ENCODE peak calls at places on chromosome 4, in four cellular contexts. One of them, this sample, is unnamed.

GRCh38 chr4:1603413-1604135 is 80.5 kb downstream of the FAM53A start:
- DNase-seq in sigmoid colon: peak; percentile 48
- DNase-seq in lower leg skin: no peak
- DNase-seq in A549: no peak
- DNase-seq in this sample: no peak

GRCh38 chr4:7892212-7893019 is 47.2 kb downstream of the AFAP1 start:
- DNase-seq in sigmoid colon: no peak
- DNase-seq in lower leg skin: no peak
- DNase-seq in A549: no peak
- DNase-seq in this sample: no peak

GRCh38 chr4:13656569-13656988 is 29.1 kb upstream of the BOD1L1 start:
- DNase-seq in sigmoid colon: peak; percentile 66
- DNase-seq in lower leg skin: peak; percentile 22
- DNase-seq in A549: peak; percentile 20
- DNase-seq in this sample: peak; percentile 31

GRCh38 chr4:41329361-41329760 is 72.6 kb downstream of the UCHL1 start:
- DNase-seq in sigmoid colon: no peak
- DNase-seq in lower leg skin: no peak
- DNase-seq in A549: no peak
- DNase-seq in this sample: no peak

GRCh38 chr4:80878218-80878617 is 152.3 kb upstream of the BMP3 start:
- DNase-seq in sigmoid colon: no peak
- DNase-seq in lower leg skin: no peak
- DNase-seq in A549: no peak
- DNase-seq in this sample: no peak

GRCh38 chr4:17535906-17536305 is 20.9 kb downstream of the CLRN2 start:
- DNase-seq in sigmoid colon: no peak
- DNase-seq in lower leg skin: no peak
- DNase-seq in A549: no peak
- DNase-seq in this sample: no peak

GRCh38 chr4:93317046-93317445 is 511.5 kb upstream of the ATOH1 start:
- DNase-seq in sigmoid colon: no peak
- DNase-seq in lower leg skin: no peak
- DNase-seq in A549: no peak
- DNase-seq in this sample: no peak

GRCh38 chr4:2714071-2714770 is 41.9 kb downstream of the TNIP2 start:
- DNase-seq in sigmoid colon: peak; percentile 69
- DNase-seq in lower leg skin: no peak
- DNase-seq in A549: no peak
- DNase-seq in this sample: no peak

GRCh38 chr4:100742045-100742444 is 224.2 kb upstream of the EMCN start:
- DNase-seq in sigmoid colon: no peak
- DNase-seq in lower leg skin: no peak
- DNase-seq in A549: peak; percentile 8
- DNase-seq in this sample: no peak
- TF ChIP-seq CTCF in sigmoid colon: no peak
- TF ChIP-seq CTCF in lower leg skin: no peak
- TF ChIP-seq CTCF in A549: peak; percentile 42
- TF ChIP-seq CTCF in this sample: no peak

DNA sequence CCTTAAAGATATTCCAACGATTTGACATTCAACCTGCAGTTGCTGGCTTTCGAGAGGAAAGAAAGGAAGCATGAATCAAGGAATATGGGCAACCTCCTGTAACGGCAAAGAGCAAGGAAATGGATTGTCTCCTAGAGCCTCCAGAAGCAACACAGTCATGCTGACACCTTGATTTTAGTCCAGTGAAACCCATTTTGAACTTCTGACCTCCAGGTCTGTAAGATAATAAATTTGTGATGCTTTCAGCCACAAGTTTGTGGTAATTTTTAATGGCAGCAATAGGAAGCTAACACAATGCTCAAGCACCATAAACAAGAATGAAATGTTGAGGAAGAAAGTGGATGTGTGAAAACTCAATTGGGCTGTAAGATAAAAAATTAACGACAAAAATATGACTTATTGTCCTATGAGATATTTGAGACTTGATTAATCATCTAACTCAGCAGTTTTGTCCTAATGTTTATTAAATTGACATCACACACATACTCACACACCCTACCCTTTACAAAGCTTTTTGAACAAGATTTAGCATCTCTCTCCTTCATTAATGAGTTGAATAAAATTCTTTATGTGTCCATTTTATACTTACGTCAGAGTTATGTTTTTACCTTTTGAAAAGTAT is 857.2 kb upstream of the INTU start:
- DNase-seq in sigmoid colon: no peak
- DNase-seq in lower leg skin: no peak
- DNase-seq in A549: no peak
- DNase-seq in this sample: no peak
- TF ChIP-seq CTCF in sigmoid colon: no peak
- TF ChIP-seq CTCF in lower leg skin: no peak
- TF ChIP-seq CTCF in A549: no peak
- TF ChIP-seq CTCF in this sample: no peak

GRCh38 chr4:67204441-67204840 is 340.9 kb downstream of the CENPC start:
- DNase-seq in sigmoid colon: no peak
- DNase-seq in lower leg skin: no peak
- DNase-seq in A549: no peak
- DNase-seq in this sample: no peak

DNA sequence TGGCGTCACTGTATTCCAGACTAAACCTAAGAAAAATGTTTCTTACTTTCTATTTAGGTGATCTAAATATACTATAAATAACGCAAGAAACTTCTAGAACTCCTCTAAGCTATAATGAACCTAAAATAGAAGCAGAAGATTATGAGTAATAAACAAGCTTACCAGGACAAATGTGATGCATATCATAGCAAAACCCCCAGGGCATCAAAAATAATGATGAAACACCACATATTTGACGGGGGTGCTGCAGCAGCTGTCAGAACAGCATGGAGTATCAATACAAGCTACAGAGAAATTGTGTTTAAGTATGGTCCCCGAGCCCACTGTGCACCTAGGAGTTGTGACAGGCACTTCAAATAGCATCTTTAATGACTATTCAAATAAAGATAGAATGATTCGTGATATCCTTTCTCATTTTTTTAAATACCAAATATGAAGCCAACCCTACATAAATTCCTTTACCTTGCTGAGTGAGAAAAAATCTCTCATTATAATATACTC is 337.3 kb downstream of the CENPC start:
- DNase-seq in sigmoid colon: no peak
- DNase-seq in lower leg skin: no peak
- DNase-seq in A549: no peak
- DNase-seq in this sample: no peak
- TF ChIP-seq CTCF in sigmoid colon: no peak
- TF ChIP-seq CTCF in lower leg skin: no peak
- TF ChIP-seq CTCF in A549: no peak
- TF ChIP-seq CTCF in this sample: no peak

DNA sequence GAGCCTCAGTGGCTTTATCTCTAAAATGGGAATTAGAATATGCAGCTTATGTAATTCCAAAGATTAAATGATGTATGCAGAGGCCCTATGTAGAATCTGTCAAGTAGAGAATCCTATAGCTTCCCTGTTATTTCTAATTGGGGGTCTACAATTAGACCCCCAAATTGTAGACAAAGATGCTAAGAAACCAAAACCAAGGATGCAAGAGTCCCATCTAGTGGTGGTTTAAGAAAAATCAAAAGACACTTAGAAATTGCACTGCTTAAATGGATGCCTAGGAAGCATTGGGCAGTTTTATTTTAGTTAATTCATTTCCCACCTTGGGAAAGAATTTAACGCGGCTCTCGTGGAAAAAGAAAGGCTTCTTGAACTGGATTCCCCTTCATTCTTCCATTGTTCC is 115.2 kb downstream of the GABRA2 start:
- DNase-seq in sigmoid colon: no peak
- DNase-seq in lower leg skin: no peak
- DNase-seq in A549: no peak
- DNase-seq in this sample: no peak
- TF ChIP-seq CTCF in sigmoid colon: no peak
- TF ChIP-seq CTCF in lower leg skin: no peak
- TF ChIP-seq CTCF in A549: no peak
- TF ChIP-seq CTCF in this sample: no peak

GRCh38 chr4:82559735-82560120 is 2.1 kb downstream of the TMEM150C start:
- DNase-seq in sigmoid colon: no peak
- DNase-seq in lower leg skin: no peak
- DNase-seq in A549: no peak
- DNase-seq in this sample: no peak

GRCh38 chr4:82560853-82561744 is 689 bp downstream of the TMEM150C start:
- DNase-seq in sigmoid colon: no peak
- DNase-seq in lower leg skin: no peak
- DNase-seq in A549: no peak
- DNase-seq in this sample: no peak

GRCh38 chr4:82553020-82553419 is 8.8 kb downstream of the TMEM150C start:
- DNase-seq in sigmoid colon: no peak
- DNase-seq in lower leg skin: no peak
- DNase-seq in A549: no peak
- DNase-seq in this sample: no peak

GRCh38 chr4:82551734-82552133 is 10.1 kb downstream of the TMEM150C start:
- DNase-seq in sigmoid colon: no peak
- DNase-seq in lower leg skin: no peak
- DNase-seq in A549: no peak
- DNase-seq in this sample: no peak

DNA sequence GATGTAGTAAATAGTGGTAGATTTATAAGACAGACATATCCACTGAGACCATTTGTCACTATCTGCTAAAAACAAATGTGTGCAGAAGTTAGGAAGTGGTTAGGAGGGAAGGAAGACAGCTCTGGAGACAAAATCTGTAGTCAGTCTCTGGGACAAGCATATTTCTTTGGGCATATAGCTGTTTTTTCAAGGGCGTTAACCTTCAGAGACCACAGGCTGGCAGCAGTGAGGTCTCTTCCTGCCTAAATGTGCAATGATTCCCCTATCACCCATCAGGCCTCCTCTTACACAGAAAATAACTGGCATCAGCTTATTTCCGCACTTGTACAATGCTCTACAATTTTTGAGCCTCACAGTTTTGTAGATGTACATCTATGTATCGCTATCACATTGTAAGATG is 6.5 kb downstream of the TMEM150C start:
- DNase-seq in sigmoid colon: no peak
- DNase-seq in lower leg skin: no peak
- DNase-seq in A549: no peak
- DNase-seq in this sample: no peak
- TF ChIP-seq CTCF in sigmoid colon: no peak
- TF ChIP-seq CTCF in lower leg skin: no peak
- TF ChIP-seq CTCF in A549: no peak
- TF ChIP-seq CTCF in this sample: no peak

This sample was measured in activated B cell treated with CpG ODN at 0.5 μM for 24 hours.